ENCODE peak calls at places on chromosomes 6 and 20, in nine cellular contexts. One of them, this sample, is unnamed.
A peak's percentile ranks its signal among the peaks of the same experiment; 100 is the strongest.

GRCh38 chr20:18928626-18929025 is 115.0 kb downstream of the SCP2D1 start:
- DNase-seq in left ventricle myocardium inferior: no peak
- DNase-seq in GM10248: no peak
- DNase-seq in fibroblast of lung: no peak
- DNase-seq in cardiac fibroblast: no peak
- DNase-seq in astrocyte: no peak
- DNase-seq in fibroblast of the aortic adventitia: no peak
- DNase-seq in type B pancreatic cell: no peak
- DNase-seq in astrocyte of the spinal cord: no peak
- DNase-seq in this sample: no peak

GRCh38 chr6:4672772-4673171 is 103.4 kb upstream of the CDYL start:
- DNase-seq in cardiac fibroblast: peak; percentile 34
- DNase-seq in astrocyte: peak; percentile 61
- DNase-seq in fibroblast of lung: peak; percentile 66
- DNase-seq in left ventricle myocardium inferior: no peak
- DNase-seq in GM10248: no peak
- DNase-seq in type B pancreatic cell: peak; percentile 10
- DNase-seq in astrocyte of the spinal cord: no peak
- DNase-seq in fibroblast of the aortic adventitia: peak; percentile 81
- DNase-seq in this sample: no peak

GRCh38 chr6:14072084-14072483 is 45.5 kb upstream of the CD83 start:
- DNase-seq in fibroblast of the aortic adventitia: peak; percentile 24
- DNase-seq in GM10248: no peak
- DNase-seq in fibroblast of lung: peak; percentile 78
- DNase-seq in astrocyte of the spinal cord: peak; percentile 48
- DNase-seq in cardiac fibroblast: no peak
- DNase-seq in type B pancreatic cell: no peak
- DNase-seq in astrocyte: peak; percentile 71
- DNase-seq in left ventricle myocardium inferior: no peak
- DNase-seq in this sample: no peak

GRCh38 chr6:30163090-30163917 is at the start of gene TRIM15:
- DNase-seq in astrocyte of the spinal cord: no peak
- DNase-seq in astrocyte: no peak
- DNase-seq in cardiac fibroblast: no peak
- DNase-seq in type B pancreatic cell: no peak
- DNase-seq in fibroblast of the aortic adventitia: no peak
- DNase-seq in fibroblast of lung: no peak
- DNase-seq in GM10248: peak; percentile 56
- DNase-seq in left ventricle myocardium inferior: no peak
- DNase-seq in this sample: no peak

GRCh38 chr6:110389689-110390382 is 25.5 kb downstream of the DDO start:
- DNase-seq in fibroblast of the aortic adventitia: no peak
- DNase-seq in left ventricle myocardium inferior: no peak
- DNase-seq in fibroblast of lung: peak; percentile 4
- DNase-seq in type B pancreatic cell: no peak
- DNase-seq in astrocyte: no peak
- DNase-seq in cardiac fibroblast: no peak
- DNase-seq in astrocyte of the spinal cord: no peak
- DNase-seq in GM10248: no peak
- DNase-seq in this sample: no peak

GRCh38 chr6:125066964-125067363 is 86.6 kb upstream of the TPD52L1 start:
- DNase-seq in type B pancreatic cell: no peak
- DNase-seq in cardiac fibroblast: peak; percentile 45
- DNase-seq in astrocyte of the spinal cord: peak; percentile 84
- DNase-seq in left ventricle myocardium inferior: no peak
- DNase-seq in astrocyte: peak; percentile 87
- DNase-seq in GM10248: no peak
- DNase-seq in fibroblast of the aortic adventitia: no peak
- DNase-seq in fibroblast of lung: peak; percentile 89
- DNase-seq in this sample: no peak

GRCh38 chr20:19911810-19912382 is 105.3 kb upstream of the NAA20 start:
- DNase-seq in astrocyte: no peak
- DNase-seq in fibroblast of the aortic adventitia: no peak
- DNase-seq in astrocyte of the spinal cord: no peak
- DNase-seq in left ventricle myocardium inferior: no peak
- DNase-seq in fibroblast of lung: no peak
- DNase-seq in cardiac fibroblast: no peak
- DNase-seq in type B pancreatic cell: no peak
- DNase-seq in GM10248: peak; percentile 43
- DNase-seq in this sample: peak; percentile 42

GRCh38 chr6:132333639-132334516 is 67.4 kb downstream of the MOXD1 start:
- DNase-seq in type B pancreatic cell: no peak
- DNase-seq in left ventricle myocardium inferior: no peak
- DNase-seq in fibroblast of lung: peak; percentile 94
- DNase-seq in astrocyte of the spinal cord: peak; percentile 73
- DNase-seq in astrocyte: peak; percentile 93
- DNase-seq in fibroblast of the aortic adventitia: peak; percentile 86
- DNase-seq in GM10248: no peak
- DNase-seq in cardiac fibroblast: peak; percentile 96
- DNase-seq in this sample: no peak

GRCh38 chr6:34057790-34058189 is 88.1 kb downstream of the GRM4 start:
- DNase-seq in GM10248: no peak
- DNase-seq in cardiac fibroblast: no peak
- DNase-seq in astrocyte: no peak
- DNase-seq in left ventricle myocardium inferior: no peak
- DNase-seq in type B pancreatic cell: no peak
- DNase-seq in fibroblast of the aortic adventitia: no peak
- DNase-seq in astrocyte of the spinal cord: no peak
- DNase-seq in fibroblast of lung: no peak
- DNase-seq in this sample: no peak

GRCh38 chr6:108587258-108588059 is 26.7 kb downstream of the FOXO3 start:
- DNase-seq in fibroblast of the aortic adventitia: peak; percentile 73
- DNase-seq in left ventricle myocardium inferior: no peak
- DNase-seq in astrocyte: peak; percentile 78
- DNase-seq in GM10248: no peak
- DNase-seq in fibroblast of lung: peak; percentile 86
- DNase-seq in cardiac fibroblast: peak; percentile 88
- DNase-seq in type B pancreatic cell: no peak
- DNase-seq in astrocyte of the spinal cord: peak; percentile 80
- DNase-seq in this sample: no peak

GRCh38 chr6:12363651-12364381 is 73.7 kb downstream of the EDN1 start:
- DNase-seq in fibroblast of the aortic adventitia: no peak
- DNase-seq in fibroblast of lung: no peak
- DNase-seq in GM10248: peak; percentile 51
- DNase-seq in cardiac fibroblast: no peak
- DNase-seq in astrocyte: no peak
- DNase-seq in astrocyte of the spinal cord: no peak
- DNase-seq in type B pancreatic cell: no peak
- DNase-seq in left ventricle myocardium inferior: no peak
- DNase-seq in this sample: no peak

GRCh38 chr20:48750941-48751620 is 76.7 kb downstream of the PREX1 start:
- DNase-seq in astrocyte of the spinal cord: peak; percentile 14
- DNase-seq in astrocyte: peak; percentile 12
- DNase-seq in type B pancreatic cell: no peak
- DNase-seq in fibroblast of lung: peak; percentile 22
- DNase-seq in GM10248: no peak
- DNase-seq in left ventricle myocardium inferior: peak; percentile 71
- DNase-seq in fibroblast of the aortic adventitia: no peak
- DNase-seq in cardiac fibroblast: peak; percentile 61
- DNase-seq in this sample: no peak

GRCh38 chr20:577167-577791 is 32.8 kb downstream of the TCF15 start:
- DNase-seq in type B pancreatic cell: no peak
- DNase-seq in GM10248: no peak
- DNase-seq in cardiac fibroblast: peak; percentile 30
- DNase-seq in astrocyte: no peak
- DNase-seq in astrocyte of the spinal cord: no peak
- DNase-seq in left ventricle myocardium inferior: no peak
- DNase-seq in fibroblast of lung: no peak
- DNase-seq in fibroblast of the aortic adventitia: peak; percentile 6
- DNase-seq in this sample: no peak

GRCh38 chr20:576156-576555 is 32.6 kb upstream of the CSNK2A1 start:
- DNase-seq in cardiac fibroblast: no peak
- DNase-seq in fibroblast of the aortic adventitia: no peak
- DNase-seq in type B pancreatic cell: no peak
- DNase-seq in left ventricle myocardium inferior: no peak
- DNase-seq in astrocyte of the spinal cord: no peak
- DNase-seq in astrocyte: no peak
- DNase-seq in GM10248: no peak
- DNase-seq in fibroblast of lung: no peak
- DNase-seq in this sample: no peak

GRCh38 chr20:574297-574942 is 30.8 kb upstream of the CSNK2A1 start:
- DNase-seq in astrocyte: no peak
- DNase-seq in cardiac fibroblast: no peak
- DNase-seq in fibroblast of the aortic adventitia: no peak
- DNase-seq in left ventricle myocardium inferior: peak; percentile 42
- DNase-seq in astrocyte of the spinal cord: no peak
- DNase-seq in fibroblast of lung: no peak
- DNase-seq in GM10248: no peak
- DNase-seq in type B pancreatic cell: no peak
- DNase-seq in this sample: no peak

GRCh38 chr20:573414-574296 is 30.1 kb upstream of the CSNK2A1 start:
- DNase-seq in fibroblast of the aortic adventitia: no peak
- DNase-seq in type B pancreatic cell: no peak
- DNase-seq in fibroblast of lung: no peak
- DNase-seq in astrocyte of the spinal cord: no peak
- DNase-seq in astrocyte: no peak
- DNase-seq in cardiac fibroblast: no peak
- DNase-seq in left ventricle myocardium inferior: no peak
- DNase-seq in GM10248: no peak
- DNase-seq in this sample: no peak

DNA sequence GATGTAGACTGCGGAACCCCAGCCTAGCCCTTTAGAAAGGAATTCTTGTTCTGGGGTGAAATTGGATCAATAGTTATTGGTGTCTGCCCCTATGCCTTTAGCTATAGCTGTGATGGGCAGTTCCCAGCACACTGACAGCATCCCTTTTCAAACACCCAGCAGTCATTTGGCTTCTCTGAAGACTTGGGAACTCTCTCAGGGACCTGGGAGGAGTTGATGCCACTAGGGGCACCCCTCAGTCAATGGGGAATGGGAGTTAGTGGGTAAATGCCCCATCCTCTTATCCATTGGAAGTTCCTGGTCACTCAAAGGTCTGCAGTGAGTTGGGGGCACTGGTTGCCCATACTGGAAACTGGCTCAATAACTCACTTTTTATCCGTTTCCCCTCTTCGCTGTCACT is 31.6 kb upstream of the CSNK2A1 start:
- DNase-seq in astrocyte: no peak
- DNase-seq in type B pancreatic cell: no peak
- DNase-seq in cardiac fibroblast: no peak
- DNase-seq in GM10248: no peak
- DNase-seq in fibroblast of the aortic adventitia: no peak
- DNase-seq in astrocyte of the spinal cord: no peak
- DNase-seq in fibroblast of lung: no peak
- DNase-seq in left ventricle myocardium inferior: no peak
- DNase-seq in this sample: no peak
- TF ChIP-seq CTCF in astrocyte: no peak
- TF ChIP-seq CTCF in type B pancreatic cell: no peak
- TF ChIP-seq CTCF in cardiac fibroblast: no peak
- TF ChIP-seq CTCF in GM10248: no peak
- TF ChIP-seq CTCF in fibroblast of the aortic adventitia: no peak
- TF ChIP-seq CTCF in astrocyte of the spinal cord: no peak
- TF ChIP-seq CTCF in fibroblast of lung: no peak
- TF ChIP-seq CTCF in left ventricle myocardium inferior: no peak
- TF ChIP-seq CTCF in this sample: no peak

GRCh38 chr6:116764557-116764960 is 960 bp downstream of the FAM162B start:
- DNase-seq in astrocyte of the spinal cord: no peak
- DNase-seq in left ventricle myocardium inferior: no peak
- DNase-seq in type B pancreatic cell: no peak
- DNase-seq in GM10248: no peak
- DNase-seq in fibroblast of lung: no peak
- DNase-seq in cardiac fibroblast: peak; percentile 54
- DNase-seq in astrocyte: no peak
- DNase-seq in fibroblast of the aortic adventitia: no peak
- DNase-seq in this sample: no peak
- TF ChIP-seq CTCF in astrocyte of the spinal cord: no peak
- TF ChIP-seq CTCF in left ventricle myocardium inferior: no peak
- TF ChIP-seq CTCF in type B pancreatic cell: no peak
- TF ChIP-seq CTCF in GM10248: no peak
- TF ChIP-seq CTCF in fibroblast of lung: peak; percentile 31
- TF ChIP-seq CTCF in cardiac fibroblast: no peak
- TF ChIP-seq CTCF in astrocyte: no peak
- TF ChIP-seq CTCF in fibroblast of the aortic adventitia: no peak
- TF ChIP-seq CTCF in this sample: no peak

GRCh38 chr6:161761966-161762365 is 488.1 kb upstream of the AGPAT4 start:
- DNase-seq in left ventricle myocardium inferior: no peak
- DNase-seq in fibroblast of lung: peak; percentile 66
- DNase-seq in astrocyte: peak; percentile 59
- DNase-seq in astrocyte of the spinal cord: no peak
- DNase-seq in GM10248: no peak
- DNase-seq in cardiac fibroblast: no peak
- DNase-seq in fibroblast of the aortic adventitia: no peak
- DNase-seq in type B pancreatic cell: no peak
- DNase-seq in this sample: no peak
- TF ChIP-seq CTCF in left ventricle myocardium inferior: no peak
- TF ChIP-seq CTCF in fibroblast of lung: no peak
- TF ChIP-seq CTCF in astrocyte: no peak
- TF ChIP-seq CTCF in astrocyte of the spinal cord: no peak
- TF ChIP-seq CTCF in GM10248: no peak
- TF ChIP-seq CTCF in cardiac fibroblast: no peak
- TF ChIP-seq CTCF in fibroblast of the aortic adventitia: no peak
- TF ChIP-seq CTCF in type B pancreatic cell: no peak
- TF ChIP-seq CTCF in this sample: no peak

GRCh38 chr6:129732034-129732433 is 22.1 kb upstream of the ARHGAP18 start:
- DNase-seq in astrocyte: no peak
- DNase-seq in type B pancreatic cell: no peak
- DNase-seq in astrocyte of the spinal cord: no peak
- DNase-seq in GM10248: no peak
- DNase-seq in fibroblast of lung: peak; percentile 31
- DNase-seq in fibroblast of the aortic adventitia: peak; percentile 33
- DNase-seq in left ventricle myocardium inferior: no peak
- DNase-seq in cardiac fibroblast: no peak
- DNase-seq in this sample: no peak

GRCh38 chr6:129730477-129731165 is 20.6 kb upstream of the ARHGAP18 start:
- DNase-seq in fibroblast of lung: no peak
- DNase-seq in fibroblast of the aortic adventitia: peak; percentile 46
- DNase-seq in type B pancreatic cell: no peak
- DNase-seq in left ventricle myocardium inferior: no peak
- DNase-seq in cardiac fibroblast: peak; percentile 65
- DNase-seq in astrocyte: no peak
- DNase-seq in GM10248: peak; percentile 45
- DNase-seq in astrocyte of the spinal cord: peak; percentile 53
- DNase-seq in this sample: peak; percentile 25

GRCh38 chr6:129731396-129731795 is 21.4 kb upstream of the ARHGAP18 start:
- DNase-seq in astrocyte of the spinal cord: no peak
- DNase-seq in fibroblast of the aortic adventitia: no peak
- DNase-seq in cardiac fibroblast: no peak
- DNase-seq in fibroblast of lung: no peak
- DNase-seq in GM10248: no peak
- DNase-seq in type B pancreatic cell: no peak
- DNase-seq in left ventricle myocardium inferior: no peak
- DNase-seq in astrocyte: no peak
- DNase-seq in this sample: no peak

GRCh38 chr6:129732542-129732941 is 22.6 kb upstream of the ARHGAP18 start:
- DNase-seq in fibroblast of lung: no peak
- DNase-seq in left ventricle myocardium inferior: no peak
- DNase-seq in cardiac fibroblast: no peak
- DNase-seq in fibroblast of the aortic adventitia: no peak
- DNase-seq in astrocyte: no peak
- DNase-seq in type B pancreatic cell: no peak
- DNase-seq in astrocyte of the spinal cord: no peak
- DNase-seq in GM10248: no peak
- DNase-seq in this sample: no peak

DNA sequence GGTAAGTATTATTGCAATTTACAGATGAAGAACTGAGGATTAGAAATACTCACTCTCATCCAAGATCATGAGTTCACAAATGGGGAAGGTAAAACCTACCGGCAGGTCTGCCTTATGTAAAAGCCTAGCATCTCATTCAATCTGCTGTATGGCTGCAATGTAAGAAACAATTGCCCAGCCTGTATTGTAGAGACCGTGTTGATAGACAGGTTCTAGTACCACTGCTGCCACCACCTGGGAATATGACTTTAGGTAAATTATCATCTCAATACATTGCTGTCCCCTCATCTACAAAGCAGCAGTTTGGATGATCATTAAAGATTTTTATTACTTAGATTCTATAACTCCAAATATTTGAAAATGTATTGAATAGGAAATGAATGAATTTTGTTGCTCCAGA is 23.3 kb upstream of the ARHGAP18 start:
- DNase-seq in cardiac fibroblast: no peak
- DNase-seq in astrocyte of the spinal cord: no peak
- DNase-seq in GM10248: no peak
- DNase-seq in left ventricle myocardium inferior: no peak
- DNase-seq in type B pancreatic cell: no peak
- DNase-seq in fibroblast of the aortic adventitia: no peak
- DNase-seq in astrocyte: no peak
- DNase-seq in fibroblast of lung: no peak
- DNase-seq in this sample: no peak
- TF ChIP-seq CTCF in cardiac fibroblast: no peak
- TF ChIP-seq CTCF in astrocyte of the spinal cord: no peak
- TF ChIP-seq CTCF in GM10248: peak; percentile 19
- TF ChIP-seq CTCF in left ventricle myocardium inferior: no peak
- TF ChIP-seq CTCF in type B pancreatic cell: no peak
- TF ChIP-seq CTCF in fibroblast of the aortic adventitia: no peak
- TF ChIP-seq CTCF in astrocyte: no peak
- TF ChIP-seq CTCF in fibroblast of lung: no peak
- TF ChIP-seq CTCF in this sample: peak; percentile 29